ENCODE peak calls at places on chromosomes 7 and 10, in five cellular contexts. N is adrenal gland, W is astrocyte, L is brain microvascular endothelial cell, Z is astrocyte of the spinal cord. F is an unnamed sample.

GRCh38 chr7:87510430-87510875 is 35.0 kb upstream of the ABCB4 start:
- DNase-seq in W (no peak), L (no peak), N (peak; percentile 43), Z (no peak), F (no peak)

GRCh38 chr10:480928-481551 is 208.4 kb downstream of the DIP2C start:
- DNase-seq in Z (no peak), L (peak; percentile 42), W (no peak), N (peak; percentile 76), F (no peak)

GRCh38 chr7:101913876-101914275 is 96.5 kb downstream of the CUX1 start:
- DNase-seq in L (no peak), Z (no peak), N (no peak), W (peak; percentile 48), F (no peak)

GRCh38 chr10:72121389-72121788 is 33.0 kb upstream of the SPOCK2 start:
- DNase-seq in W (no peak), Z (no peak), L (no peak), N (no peak), F (no peak)

GRCh38 chr7:147483634-147484292 is 1106.8 kb upstream of the C7orf33 start:
- DNase-seq in L (no peak), N (no peak), W (peak; percentile 12), Z (no peak), F (no peak)

GRCh38 chr10:104894711-104895110 is 253.6 kb downstream of the SORCS3 start:
- DNase-seq in Z (no peak), L (no peak), N (no peak), W (no peak), F (no peak)

GRCh38 chr7:121080913-121081326 is 92.4 kb downstream of the CPED1 start:
- DNase-seq in N (no peak), W (no peak), Z (no peak), L (no peak), F (no peak)

GRCh38 chr7:67423058-67423457 is 426.4 kb downstream of the TYW1 start:
- DNase-seq in W (no peak), Z (peak; percentile 2), N (no peak), L (no peak), F (no peak)

GRCh38 chr10:4013651-4014085 is 228.7 kb upstream of the KLF6 start:
- DNase-seq in W (no peak), Z (no peak), N (no peak), L (no peak), F (no peak)

GRCh38 chr10:93413252-93413689 is 68.9 kb downstream of the MYOF start:
- DNase-seq in Z (no peak), L (no peak), W (no peak), N (peak; percentile 26), F (no peak)

GRCh38 chr7:34672430-34672829 is 14.4 kb downstream of the NPSR1 start:
- DNase-seq in N (no peak), L (no peak), W (peak; percentile 67), Z (peak; percentile 61), F (peak; percentile 1)

GRCh38 chr7:149595541-149595940 is 97.9 kb upstream of the ZNF746 start:
- DNase-seq in L (no peak), Z (no peak), W (no peak), N (no peak), F (no peak)

GRCh38 chr7:36473454-36474282 is 84.0 kb downstream of the ANLN start:
- DNase-seq in W (peak; percentile 13), N (peak; percentile 44), L (no peak), Z (no peak), F (no peak)

GRCh38 chr7:22581099-22581498 is 81.1 kb upstream of the STEAP1B start:
- DNase-seq in W (peak; percentile 51), N (no peak), L (no peak), Z (peak; percentile 42), F (no peak)

GRCh38 chr7:132783824-132784223 is 207.6 kb upstream of the PLXNA4 start:
- DNase-seq in Z (peak; percentile 92), L (peak; percentile 89), W (peak; percentile 96), N (no peak), F (peak; percentile 63)

GRCh38 chr10:30538086-30538485 is 91.5 kb downstream of the LYZL2 start:
- DNase-seq in N (no peak), L (peak; percentile 22), W (no peak), Z (peak; percentile 17), F (no peak)

GRCh38 chr10:86068532-86069337 is 297.9 kb downstream of the GRID1 start:
- DNase-seq in Z (no peak), W (no peak), L (no peak), N (no peak), F (no peak)

GRCh38 chr7:47446871-47447466 is 134.9 kb downstream of the TNS3 start:
- DNase-seq in N (peak; percentile 87), Z (no peak), L (no peak), W (no peak), F (no peak)

DNA sequence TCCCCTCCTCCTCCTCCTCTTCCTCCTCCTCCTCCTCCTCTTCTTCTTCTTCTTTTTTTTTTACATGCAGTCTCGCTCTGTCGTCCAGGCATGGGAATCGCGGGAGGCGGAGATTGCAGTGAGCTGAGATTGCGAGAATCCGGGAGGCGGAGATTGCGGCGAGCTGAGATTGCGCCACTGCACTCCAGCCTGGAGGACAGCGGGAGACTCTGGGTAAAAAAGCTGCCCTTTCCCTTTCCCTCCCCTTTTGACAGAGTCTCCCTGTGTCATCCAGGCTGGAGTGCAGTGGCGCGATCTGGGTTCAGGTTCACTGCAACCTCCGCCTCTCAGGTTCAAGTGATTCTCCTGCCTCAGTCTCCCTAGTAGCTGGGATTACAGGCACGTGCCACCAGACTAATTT is 168.1 kb upstream of the MALRD1 start:
- DNase-seq in L (no peak), Z (no peak), W (no peak), N (no peak), F (no peak)
- H3K4me3 ChIP-seq in L (no peak overlapping the region), Z (no peak overlapping the region), W (no peak overlapping the region), N (no peak overlapping the region), F (no peak overlapping the region)

GRCh38 chr7:92834661-92835139 is 1.7 kb downstream of the CDK6 start:
- DNase-seq in L (no peak), N (peak; percentile 26), W (no peak), Z (no peak), F (no peak)

GRCh38 chr7:92835140-92835850 is 1.1 kb downstream of the CDK6 start:
- DNase-seq in Z (peak; percentile 77), N (peak; percentile 70), W (peak; percentile 62), L (peak; percentile 79), F (no peak)

GRCh38 chr7:92833024-92833765 is 3.2 kb downstream of the CDK6 start:
- DNase-seq in N (peak; percentile 89), Z (peak; percentile 81), W (peak; percentile 56), L (peak; percentile 60), F (no peak)

GRCh38 chr7:92832623-92833023 is 3.8 kb downstream of the CDK6 start:
- DNase-seq in N (no peak), L (no peak), Z (no peak), W (no peak), F (no peak)

DNA sequence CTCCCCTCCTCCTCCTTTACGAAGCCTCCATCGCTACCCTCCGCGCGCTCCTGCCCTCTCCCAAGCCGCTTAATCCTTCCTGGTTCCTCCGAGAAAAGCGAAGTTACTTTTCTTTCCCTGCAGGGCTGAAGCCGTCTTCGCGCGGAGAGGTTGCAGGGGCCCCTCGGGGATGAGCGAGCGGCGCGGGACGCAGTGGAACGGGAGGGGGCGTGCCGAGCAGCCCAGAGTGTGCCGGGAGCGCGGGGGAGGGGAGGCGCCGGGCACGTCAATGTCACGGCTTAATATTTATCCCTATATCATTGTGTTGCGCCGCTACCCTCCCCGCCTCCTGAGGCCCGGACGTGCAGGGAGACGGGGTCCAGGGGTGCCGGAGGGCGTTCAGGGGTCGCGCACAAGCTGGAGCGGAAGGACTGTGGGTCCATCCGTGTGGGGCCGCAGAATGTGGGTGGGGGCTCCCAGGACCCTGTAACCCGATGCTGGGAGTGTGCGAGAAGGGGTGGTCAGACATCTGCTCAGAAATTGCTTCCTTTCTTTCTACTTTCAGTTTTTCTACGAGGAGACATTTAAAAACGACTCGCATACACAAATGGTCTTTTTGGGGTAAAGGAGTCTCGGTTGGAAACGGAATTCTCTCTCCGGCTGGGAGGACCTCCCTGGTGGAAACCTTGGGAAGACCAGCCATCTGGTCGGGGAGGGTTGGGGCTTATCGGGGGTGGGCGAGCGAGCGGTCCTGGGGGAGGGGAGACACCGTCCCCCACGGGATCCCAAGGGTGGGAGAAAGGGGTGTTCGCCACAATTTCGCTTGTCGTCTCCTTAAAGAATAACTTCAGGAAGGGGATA is 2.4 kb downstream of the CDK6 start:
- DNase-seq in L (peak; percentile 80), Z (peak; percentile 81), W (peak; percentile 59), N (peak; percentile 86), F (no peak)
- TF ChIP-seq CTCF in L (peak; percentile 28), Z (peak; percentile 32), W (no peak), N (no peak), F (peak; percentile 57)

DNA sequence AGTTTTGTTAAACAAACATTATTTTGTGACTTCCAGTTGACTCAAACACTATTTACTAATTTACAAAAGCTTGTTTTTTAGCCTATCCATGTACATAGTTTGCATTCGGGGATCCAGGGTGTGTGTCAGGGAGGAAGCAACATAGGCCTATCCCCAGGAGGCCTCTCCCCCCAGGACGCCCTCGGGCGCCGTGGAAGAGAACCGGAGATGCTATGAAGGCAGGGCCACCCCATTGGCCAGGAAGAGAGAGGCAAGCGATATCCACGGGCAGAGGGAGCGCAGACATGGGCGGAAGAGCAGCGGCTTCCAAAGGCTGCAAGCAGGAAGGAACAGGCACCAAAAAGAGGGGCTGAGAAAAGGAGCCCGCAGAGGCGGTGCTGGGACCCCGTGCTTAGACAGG is 38.3 kb upstream of the EGFR start:
- DNase-seq in N (no peak), L (no peak), W (no peak), Z (no peak), F (no peak)
- H3K4me3 ChIP-seq in N (no peak overlapping the region), L (no peak overlapping the region), W (no peak overlapping the region), Z (no peak overlapping the region), F (no peak overlapping the region)

DNA sequence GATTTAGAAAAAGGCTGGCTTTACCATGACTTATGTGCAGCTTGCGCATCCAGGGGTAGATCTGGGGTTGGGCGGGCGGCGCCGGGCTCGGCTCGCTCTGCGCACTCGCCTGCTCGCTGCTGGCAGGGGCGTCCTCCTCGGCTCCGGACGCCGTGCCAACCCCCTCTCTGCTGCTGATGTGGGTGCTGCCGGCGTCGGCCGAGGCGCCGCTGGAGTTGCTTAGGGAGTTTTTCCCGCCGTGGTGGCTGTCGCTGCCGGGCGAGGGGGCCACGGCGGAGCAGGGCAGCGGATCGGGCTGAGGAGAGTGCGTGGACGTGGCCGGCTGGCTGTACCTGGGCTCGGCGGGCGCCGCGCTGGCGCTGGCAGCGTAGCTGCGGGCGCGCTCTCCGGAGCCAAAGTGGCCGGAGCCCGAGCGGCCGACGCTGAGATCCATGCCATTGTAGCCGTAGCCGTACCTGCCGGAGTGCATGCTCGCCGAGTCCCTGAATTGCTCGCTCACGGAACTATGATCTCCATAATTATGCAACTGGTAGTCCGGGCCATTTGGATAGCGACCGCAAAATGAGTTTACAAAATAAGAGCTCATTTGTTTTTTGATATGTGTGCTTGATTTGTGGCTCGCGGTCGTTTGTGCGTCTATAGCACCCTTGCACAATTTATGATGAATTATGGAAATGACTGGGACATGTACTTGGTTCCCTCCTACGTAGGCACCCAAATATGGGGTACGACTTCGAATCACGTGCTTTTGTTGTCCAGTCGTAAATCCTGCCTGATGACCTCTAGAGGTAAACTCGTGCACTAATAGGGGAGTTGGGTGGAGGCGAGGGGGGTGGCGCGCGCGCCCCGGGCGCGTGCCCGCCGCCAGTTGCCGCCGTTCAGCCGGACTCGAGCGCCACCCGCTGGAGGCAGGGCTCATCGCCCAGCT is at the start of gene HOXA5:
- DNase-seq in L (no peak), Z (peak; percentile 99), W (peak; percentile 92), N (peak; percentile 94), F (no peak)
- TF ChIP-seq CTCF in L (peak; percentile 47), Z (peak; percentile 83), W (peak; percentile 19), N (peak; percentile 89), F (peak; percentile 59)

GRCh38 chr10:73413108-73413527 is 740 bp downstream of the ANXA7 start:
- DNase-seq in Z (peak; percentile 50), N (peak; percentile 72), W (no peak), L (peak; percentile 32), F (no peak)
- H3K4me3 ChIP-seq in Z (peak overlapping the region; percentile 88), N (peak overlapping the region; percentile 91), W (peak overlapping the region; percentile 85), L (peak overlapping the region; percentile 95), F (peak overlapping the region; percentile 93)